ENCODE peak calls at places on chromosomes 13 and 19, in nine cellular contexts. F, X, G, Y, M, V, J, B and C are unnamed samples.

GRCh38 chr19:8404391-8405151 is 8.5 kb upstream of the MARCHF2 start:
- DNase-seq in F (no peak), X (no peak), G (no peak), Y (no peak), M (no peak), V (no peak), J (peak; percentile 46), B (no peak), C (no peak)

GRCh38 chr19:29806098-29806866 is 5.5 kb upstream of the CCNE1 start:
- DNase-seq in F (peak; percentile 44), X (peak; percentile 35), G (no peak), Y (peak; percentile 67), M (peak; percentile 15), V (peak; percentile 67), J (peak; percentile 77), B (no peak), C (peak; percentile 12)

GRCh38 chr19:45150731-45151725 is 9.8 kb downstream of the NKPD1 start:
- DNase-seq in F (no peak), X (no peak), G (peak; percentile 82), Y (no peak), M (no peak), V (no peak), J (no peak), B (no peak), C (no peak)

GRCh38 chr13:58239774-58240268 is 608.3 kb downstream of the PCDH17 start:
- DNase-seq in F (no peak), X (no peak), G (no peak), Y (no peak), M (no peak), V (peak; percentile 20), J (no peak), B (no peak), C (no peak)

GRCh38 chr19:13483215-13483614 is 23.1 kb downstream of the CACNA1A start:
- DNase-seq in F (no peak), X (no peak), G (no peak), Y (no peak), M (no peak), V (no peak), J (peak; percentile 66), B (no peak), C (no peak)

GRCh38 chr19:2983351-2984195 is 6.2 kb downstream of the TLE6 start:
- DNase-seq in F (peak; percentile 75), X (peak; percentile 95), G (peak; percentile 35), Y (peak; percentile 76), M (peak; percentile 58), V (peak; percentile 74), J (peak; percentile 54), B (no peak), C (no peak)

GRCh38 chr13:113616991-113617749 is 32.6 kb downstream of the TFDP1 start:
- DNase-seq in F (no peak), X (no peak), G (peak; percentile 51), Y (no peak), M (no peak), V (no peak), J (no peak), B (no peak), C (peak; percentile 35)

GRCh38 chr19:5838437-5839311 is 828 bp downstream of the FUT6 start:
- DNase-seq in F (no peak), X (no peak), G (no peak), Y (no peak), M (no peak), V (no peak), J (no peak), B (no peak), C (no peak)

GRCh38 chr13:108426893-108427292 is 157.4 kb downstream of the TNFSF13B start:
- DNase-seq in F (peak; percentile 4), X (no peak), G (no peak), Y (no peak), M (no peak), V (no peak), J (no peak), B (no peak), C (no peak)

GRCh38 chr13:108419768-108420167 is 150.2 kb downstream of the TNFSF13B start:
- DNase-seq in F (no peak), X (no peak), G (no peak), Y (no peak), M (no peak), V (no peak), J (no peak), B (no peak), C (no peak)

GRCh38 chr13:108427355-108427754 is 157.8 kb downstream of the TNFSF13B start:
- DNase-seq in F (peak; percentile 13), X (no peak), G (peak; percentile 25), Y (no peak), M (no peak), V (no peak), J (no peak), B (no peak), C (no peak)

GRCh38 chr13:108428691-108429090 is 159.2 kb downstream of the TNFSF13B start:
- DNase-seq in F (no peak), X (no peak), G (no peak), Y (no peak), M (no peak), V (no peak), J (no peak), B (no peak), C (no peak)

GRCh38 chr13:108425056-108425455 is 155.5 kb downstream of the TNFSF13B start:
- DNase-seq in F (peak; percentile 2), X (no peak), G (peak; percentile 8), Y (no peak), M (no peak), V (no peak), J (no peak), B (no peak), C (peak; percentile 2)
- H3K4me3 ChIP-seq in F (no peak overlapping the region), X (no peak overlapping the region), G (no peak overlapping the region), Y (no peak overlapping the region), M (no peak overlapping the region), V (no peak overlapping the region), J (no peak overlapping the region), B (no peak overlapping the region), C (no peak overlapping the region)

GRCh38 chr19:19262190-19263057 is 10.7 kb downstream of the TM6SF2 start:
- DNase-seq in F (no peak), X (no peak), G (no peak), Y (no peak), M (no peak), V (no peak), J (no peak), B (no peak), C (no peak)
- TF ChIP-seq CTCF in F (no peak), X (no peak), G (no peak), Y (no peak), M (no peak), V (no peak), J (no peak), B (no peak), C (no peak)

GRCh38 chr19:16367269-16367683 is 42.6 kb downstream of the KLF2 start:
- DNase-seq in F (no peak), X (no peak), G (no peak), Y (no peak), M (no peak), V (no peak), J (no peak), B (no peak), C (no peak)
- H3K4me3 ChIP-seq in F (no peak overlapping the region), X (no peak overlapping the region), G (no peak overlapping the region), Y (no peak overlapping the region), M (no peak overlapping the region), V (no peak overlapping the region), J (no peak overlapping the region), B (no peak overlapping the region), C (no peak overlapping the region)

DNA sequence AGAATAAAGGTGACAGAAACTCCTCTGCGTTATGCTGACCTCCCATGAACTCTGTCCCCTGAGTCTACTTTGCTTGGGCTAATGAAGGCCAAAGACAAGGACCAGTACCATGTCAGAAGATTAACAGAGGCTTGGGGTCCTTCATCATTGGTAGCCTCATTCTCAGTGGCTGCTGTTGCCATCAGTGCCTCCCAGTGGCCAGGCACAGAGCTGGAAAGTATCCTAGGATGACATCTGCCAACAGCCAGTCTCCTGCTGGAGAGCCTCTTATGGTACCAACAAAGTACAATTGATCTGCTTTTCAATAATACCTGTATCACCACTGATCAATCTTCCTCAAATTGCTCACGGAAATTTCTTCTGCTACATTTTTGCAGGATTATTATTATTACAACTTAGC is 281.6 kb downstream of the DNAJC15 start:
- DNase-seq in F (no peak), X (no peak), G (no peak), Y (no peak), M (no peak), V (no peak), J (no peak), B (no peak), C (no peak)
- TF ChIP-seq CTCF in F (peak; percentile 16), X (no peak), G (peak; percentile 5), Y (no peak), M (no peak), V (no peak), J (no peak), B (no peak), C (peak; percentile 19)

DNA sequence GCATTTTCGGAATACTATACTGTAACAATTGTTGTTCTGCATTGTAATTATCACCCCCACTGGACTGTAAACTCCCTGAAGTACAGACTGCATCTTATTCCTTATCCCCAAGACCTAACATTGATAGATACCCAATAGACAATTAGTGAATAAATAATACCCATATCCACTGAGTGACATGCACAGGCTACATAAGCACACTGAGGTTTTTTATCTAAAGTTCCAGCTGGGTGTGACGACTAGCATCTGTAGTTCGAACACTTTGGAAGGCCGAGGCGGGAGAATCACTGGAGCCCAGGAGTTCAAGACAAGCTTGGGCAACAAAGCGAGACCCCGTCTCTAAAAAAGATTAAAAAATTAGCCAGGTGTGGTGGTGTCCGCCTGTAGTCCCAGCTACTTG is 2.5 kb downstream of the KPNA3 start:
- DNase-seq in F (no peak), X (no peak), G (no peak), Y (no peak), M (no peak), V (no peak), J (no peak), B (no peak), C (no peak)
- H3K4me3 ChIP-seq in F (peak overlapping the region; percentile 98), X (no peak overlapping the region), G (no peak overlapping the region), Y (no peak overlapping the region), M (no peak overlapping the region), V (no peak overlapping the region), J (no peak overlapping the region), B (no peak overlapping the region), C (no peak overlapping the region)

GRCh38 chr13:54305377-54305776 is 1276.8 kb downstream of the OLFM4 start:
- DNase-seq in F (no peak), X (no peak), G (no peak), Y (no peak), M (no peak), V (no peak), J (no peak), B (no peak), C (no peak)
- TF ChIP-seq CTCF in F (no peak), X (no peak), G (no peak), Y (no peak), M (no peak), V (no peak), J (no peak), B (no peak), C (no peak)

GRCh38 chr19:10753305-10753704 is 35.4 kb downstream of the DNM2 start:
- DNase-seq in F (no peak), X (no peak), G (no peak), Y (no peak), M (no peak), V (no peak), J (no peak), B (no peak), C (no peak)
- H3K4me3 ChIP-seq in F (no peak overlapping the region), X (no peak overlapping the region), G (no peak overlapping the region), Y (no peak overlapping the region), M (no peak overlapping the region), V (no peak overlapping the region), J (no peak overlapping the region), B (no peak overlapping the region), C (no peak overlapping the region)

GRCh38 chr19:51327066-51327985 is 14.6 kb downstream of the VSIG10L start:
- DNase-seq in F (peak; percentile 41), X (no peak), G (no peak), Y (peak; percentile 42), M (no peak), V (peak; percentile 31), J (peak; percentile 77), B (no peak), C (no peak)
- TF ChIP-seq CTCF in F (no peak), X (no peak), G (no peak), Y (no peak), M (no peak), V (no peak), J (no peak), B (no peak), C (peak; percentile 13)